ENCODE peak calls at places on chromosomes 6 and 20, in nine cellular contexts. O is WTC11; G is stimulated activated CD4-positive, alpha-beta T cell treated with anti-CD3 and anti-CD28 coated beads, Interleukin-1b, Interleukin-23, amount 100 ng/mL, for 1 hour; S is fibroblast of the conjunctiva; Z is effector memory CD4-positive, alpha-beta T cell; A is GM06990; M is T follicular helper cell; L is naive thymus-derived CD8-positive, alpha-beta T cell; V is tibial artery. X is an unnamed sample.

GRCh38 chr6:10598084-10598960 is 77.2 kb downstream of the GCNT2 start:
- DNase-seq in O (no peak), G (no peak), S (no peak), Z (no peak), A (no peak), M (no peak), L (no peak), V (no peak), X (no peak)

GRCh38 chr6:35739645-35740517 is 3.0 kb downstream of the ARMC12 start:
- DNase-seq in O (no peak), G (no peak), S (no peak), Z (no peak), A (no peak), M (no peak), L (no peak), V (no peak), X (no peak)

GRCh38 chr6:52881662-52881995 is 27.9 kb downstream of the GSTA3 start:
- DNase-seq in O (no peak), G (no peak), S (no peak), Z (no peak), A (no peak), M (no peak), L (no peak), V (no peak), X (no peak)

GRCh38 chr6:161076211-161076677 is 84.7 kb downstream of the MAP3K4 start:
- DNase-seq in O (no peak), G (peak), S (no peak), Z (peak), A (no peak), M (peak), L (no peak), V (no peak), X (no peak)

GRCh38 chr6:108876929-108877775 is 28.9 kb downstream of the ARMC2 start:
- DNase-seq in O (no peak), G (no peak), S (peak), Z (no peak), A (no peak), M (no peak), L (no peak), V (peak), X (no peak)

GRCh38 chr6:35016417-35017221 is 124.5 kb downstream of the TCP11 start:
- DNase-seq in O (no peak), G (no peak), S (peak), Z (no peak), A (no peak), M (no peak), L (no peak), V (peak), X (no peak)

GRCh38 chr6:35496851-35497570 is at the start of gene TEAD3:
- DNase-seq in O (peak), G (no peak), S (no peak), Z (peak), A (peak), M (peak), L (no peak), V (no peak), X (peak)

GRCh38 chr6:127118505-127119360 is at the start of gene RSPO3:
- DNase-seq in O (peak), G (no peak), S (no peak), Z (no peak), A (peak), M (no peak), L (no peak), V (peak), X (no peak)

GRCh38 chr6:157346371-157346770 is 23.1 kb upstream of the TMEM242 start:
- DNase-seq in O (no peak), G (no peak), S (no peak), Z (no peak), A (no peak), M (no peak), L (no peak), V (no peak), X (no peak)

GRCh38 chr20:40930561-40930960 is 98.1 kb upstream of the TOP1 start:
- DNase-seq in O (no peak), G (no peak), S (no peak), Z (no peak), A (no peak), M (no peak), L (no peak), V (no peak), X (no peak)

GRCh38 chr6:2875840-2876207 is 27.3 kb downstream of the SERPINB9 start:
- DNase-seq in O (peak), G (peak), S (no peak), Z (peak), A (no peak), M (peak), L (peak), V (no peak), X (peak)

GRCh38 chr6:85920782-85921181 is 278.1 kb upstream of the SYNCRIP start:
- DNase-seq in O (no peak), G (no peak), S (no peak), Z (no peak), A (no peak), M (no peak), L (no peak), V (no peak), X (no peak)

GRCh38 chr20:64113796-64114355 is 6.5 kb upstream of the NPBWR2 start:
- DNase-seq in O (no peak), G (no peak), S (no peak), Z (no peak), A (no peak), M (no peak), L (peak), V (no peak), X (no peak)

GRCh38 chr6:158707120-158707519 is 57.3 kb downstream of the SYTL3 start:
- DNase-seq in O (no peak), G (no peak), S (no peak), Z (no peak), A (no peak), M (no peak), L (no peak), V (no peak), X (no peak)

GRCh38 chr20:18679020-18679419 is 91.2 kb downstream of the DTD1 start:
- DNase-seq in O (no peak), G (no peak), S (no peak), Z (no peak), A (no peak), M (no peak), L (no peak), V (no peak), X (no peak)

GRCh38 chr6:167932468-167933276 is 64.8 kb upstream of the KIF25 start:
- DNase-seq in O (no peak), G (no peak), S (peak), Z (no peak), A (no peak), M (no peak), L (no peak), V (no peak), X (no peak)

GRCh38 chr20:43680976-43681375 is 14.1 kb downstream of the MYBL2 start:
- DNase-seq in O (no peak), G (no peak), S (no peak), Z (no peak), A (peak), M (no peak), L (peak), V (no peak), X (no peak)

GRCh38 chr6:157376706-157377230 is 4.2 kb upstream of the ZDHHC14 start:
- DNase-seq in O (no peak), G (no peak), S (no peak), Z (no peak), A (no peak), M (no peak), L (no peak), V (no peak), X (no peak)

GRCh38 chr6:136015531-136015930 is 164.0 kb downstream of the PDE7B start:
- DNase-seq in O (no peak), G (no peak), S (no peak), Z (no peak), A (no peak), M (no peak), L (no peak), V (no peak), X (no peak)

GRCh38 chr6:106546322-106547052 is 82.8 kb downstream of the RTN4IP1 start:
- DNase-seq in O (no peak), G (no peak), S (peak), Z (no peak), A (no peak), M (no peak), L (no peak), V (no peak), X (no peak)

GRCh38 chr6:26335631-26336323 is 29.2 kb upstream of the BTN3A2 start:
- DNase-seq in O (no peak), G (no peak), S (no peak), Z (no peak), A (no peak), M (no peak), L (no peak), V (no peak), X (no peak)

GRCh38 chr6:45555981-45556771 is 178.4 kb upstream of the SUPT3H start:
- DNase-seq in O (no peak), G (no peak), S (peak), Z (no peak), A (no peak), M (no peak), L (no peak), V (no peak), X (no peak)

GRCh38 chr6:18269253-18269652 is 4.9 kb upstream of the DEK start:
- DNase-seq in O (no peak), G (no peak), S (no peak), Z (no peak), A (no peak), M (no peak), L (no peak), V (no peak), X (no peak)

GRCh38 chr20:50368386-50368785 is 141.8 kb upstream of the PTPN1 start:
- DNase-seq in O (no peak), G (no peak), S (no peak), Z (no peak), A (no peak), M (no peak), L (peak), V (no peak), X (no peak)

GRCh38 chr20:31544600-31544999 is 30.4 kb downstream of the HM13 start:
- DNase-seq in O (no peak), G (no peak), S (no peak), Z (no peak), A (no peak), M (no peak), L (no peak), V (no peak), X (no peak)

GRCh38 chr6:157203312-157203744 is 120.0 kb downstream of the TMEM242 start:
- DNase-seq in O (no peak), G (no peak), S (no peak), Z (no peak), A (no peak), M (no peak), L (no peak), V (no peak), X (no peak)

GRCh38 chr20:1897486-1897885 is 2.3 kb downstream of the SIRPA start:
- DNase-seq in O (no peak), G (no peak), S (no peak), Z (no peak), A (no peak), M (no peak), L (no peak), V (peak), X (no peak)

GRCh38 chr20:1121439-1121838 is 3.0 kb downstream of the PSMF1 start:
- DNase-seq in O (no peak), G (no peak), S (no peak), Z (no peak), A (no peak), M (no peak), L (no peak), V (no peak), X (no peak)

GRCh38 chr6:144804246-144804790 is 519.2 kb downstream of the UTRN start:
- DNase-seq in O (no peak), G (no peak), S (no peak), Z (no peak), A (no peak), M (no peak), L (no peak), V (no peak), X (no peak)

GRCh38 chr20:38840053-38840893 is 34.8 kb downstream of the PPP1R16B start:
- DNase-seq in O (no peak), G (no peak), S (no peak), Z (peak), A (no peak), M (peak), L (no peak), V (no peak), X (no peak)

GRCh38 chr6:40782355-40782754 is 195.2 kb upstream of the LRFN2 start:
- DNase-seq in O (no peak), G (no peak), S (no peak), Z (no peak), A (no peak), M (no peak), L (no peak), V (no peak), X (no peak)

GRCh38 chr6:45709834-45710233 is 305.8 kb downstream of the CLIC5 start:
- DNase-seq in O (no peak), G (no peak), S (no peak), Z (no peak), A (peak), M (no peak), L (no peak), V (no peak), X (no peak)

GRCh38 chr6:170438402-170438753 is 114.7 kb downstream of the PSMB1 start:
- DNase-seq in O (peak), G (no peak), S (peak), Z (no peak), A (no peak), M (no peak), L (no peak), V (peak), X (no peak)

GRCh38 chr20:21981179-21981578 is 275.7 kb downstream of the PAX1 start:
- DNase-seq in O (no peak), G (no peak), S (no peak), Z (no peak), A (no peak), M (no peak), L (no peak), V (no peak), X (no peak)

GRCh38 chr6:40860443-40860842 is 178.6 kb downstream of the UNC5CL start:
- DNase-seq in O (no peak), G (no peak), S (no peak), Z (no peak), A (no peak), M (no peak), L (no peak), V (no peak), X (no peak)

GRCh38 chr20:13822459-13822858 is 37.6 kb downstream of the NDUFAF5 start:
- DNase-seq in O (peak), G (no peak), S (no peak), Z (no peak), A (no peak), M (no peak), L (no peak), V (no peak), X (no peak)

GRCh38 chr6:52304917-52305316 is 20.4 kb upstream of the MCM3 start:
- DNase-seq in O (no peak), G (no peak), S (no peak), Z (no peak), A (no peak), M (no peak), L (no peak), V (no peak), X (no peak)

GRCh38 chr6:24720131-24720603 is 1.2 kb upstream of the C6orf62 start:
- DNase-seq in O (peak), G (peak), S (no peak), Z (peak), A (peak), M (peak), L (peak), V (peak), X (peak)